ENCODE peak calls at places on chromosomes 16 and 17, in nine cellular contexts. L is heart left ventricle; B is progenitor cell of endocrine pancreas; E is AG10803; G is T-helper 17 cell; O is lung microvascular endothelial cell; Z is HFF-Myc; W is CMK; I is stimulated activated CD4-positive, alpha-beta T cell treated with anti-CD3 and anti-CD28 coated beads, Interleukin-1b, Interleukin-23, amount 100 ng/mL, for 24 hours. Q is an unnamed sample.

GRCh38 chr16:70691223-70692129 is 5.6 kb upstream of the MTSS2 start:
- DNase-seq in W (no peak), G (no peak), Z (peak), B (no peak), E (peak), O (peak), I (no peak), L (peak), Q (no peak)

GRCh38 chr16:11689031-11689840 is 21.0 kb downstream of the SNN start:
- DNase-seq in O (no peak), B (no peak), E (no peak), L (no peak), Z (no peak), W (no peak), G (no peak), I (no peak), Q (no peak)

GRCh38 chr16:30884760-30885159 is 9.1 kb downstream of the BCL7C start:
- DNase-seq in W (no peak), Z (no peak), L (no peak), G (no peak), I (no peak), B (no peak), E (no peak), O (no peak), Q (no peak)

GRCh38 chr16:63808730-63809129 is 1313.1 kb downstream of the CDH11 start:
- DNase-seq in L (no peak), Z (no peak), B (no peak), O (no peak), W (no peak), I (no peak), G (no peak), E (no peak), Q (no peak)

GRCh38 chr16:27048316-27048715 is 18.4 kb upstream of the C16orf82 start:
- DNase-seq in L (no peak), Z (no peak), I (no peak), W (no peak), E (no peak), O (no peak), B (no peak), G (no peak), Q (no peak)

GRCh38 chr16:3223913-3224515 is 10.9 kb downstream of the ZNF200 start:
- DNase-seq in Z (no peak), W (no peak), O (no peak), I (no peak), B (no peak), E (no peak), G (no peak), L (no peak), Q (no peak)

GRCh38 chr17:80364091-80364691 is 50.8 kb upstream of the ENDOV start:
- DNase-seq in Z (no peak), G (no peak), O (peak), L (no peak), E (no peak), W (no peak), B (no peak), I (no peak), Q (no peak)

GRCh38 chr16:77234611-77235010 is 35.4 kb downstream of the SYCE1L start:
- DNase-seq in W (no peak), I (no peak), L (no peak), Z (no peak), E (no peak), G (no peak), B (no peak), O (no peak), Q (no peak)

GRCh38 chr16:85598141-85598540 is 15.0 kb upstream of the GSE1 start:
- DNase-seq in I (no peak), G (no peak), O (no peak), Z (no peak), E (no peak), L (no peak), W (no peak), B (no peak), Q (no peak)

GRCh38 chr17:50022463-50023130 is 27.6 kb upstream of the DLX3 start:
- DNase-seq in L (no peak), W (no peak), E (no peak), O (no peak), Z (no peak), I (no peak), G (no peak), B (no peak), Q (no peak)

GRCh38 chr17:27294689-27295630 is 1.0 kb downstream of the WSB1 start:
- DNase-seq in O (peak), B (no peak), G (peak), E (peak), W (peak), L (peak), I (peak), Z (peak), Q (no peak)

GRCh38 chr17:40098846-40099626 is 1.4 kb downstream of the NR1D1 start:
- DNase-seq in O (peak), W (peak), B (peak), E (peak), L (peak), G (peak), Z (peak), I (peak), Q (no peak)

Q was measured in iPS DF 6.9.